ENCODE peak calls at places on chromosome 9, in seven cellular contexts. U is IMR-90, P is H1, O is H9, E is mesenchymal stem cell, B is mesendoderm, J is trophoblast cell. A is an unnamed sample.

GRCh38 chr9:38432922-38433510 is 8.8 kb upstream of the IGFBPL1 start:
- DNase-seq in U (peak; percentile 54), P (no peak), O (no peak), E (peak; percentile 47), B (peak; percentile 66), J (no peak), A (no peak)

GRCh38 chr9:89940625-89941024 is 335.8 kb downstream of the GADD45G start:
- DNase-seq in U (peak; percentile 51), P (no peak), O (no peak), E (peak; percentile 44), B (no peak), J (no peak), A (no peak)

GRCh38 chr9:33851301-33851700 is 34.3 kb downstream of the UBE2R2 start:
- DNase-seq in U (no peak), P (no peak), O (no peak), E (no peak), B (no peak), J (no peak), A (no peak)

GRCh38 chr9:96251451-96251850 is 50.5 kb downstream of the HSD17B3 start:
- DNase-seq in U (no peak), P (no peak), O (no peak), E (no peak), B (no peak), J (no peak), A (no peak)

GRCh38 chr9:119177141-119177540 is 192.1 kb downstream of the BRINP1 start:
- DNase-seq in U (no peak), P (no peak), O (no peak), E (no peak), B (no peak), J (no peak), A (no peak)

GRCh38 chr9:31996331-31996730 is 388.1 kb upstream of the ACO1 start:
- DNase-seq in U (no peak), P (no peak), O (no peak), E (no peak), B (peak; percentile 48), J (no peak), A (no peak)

GRCh38 chr9:89591291-89592200 is 13.3 kb upstream of the GADD45G start:
- DNase-seq in U (no peak), P (no peak), O (no peak), E (no peak), B (no peak), J (no peak), A (no peak)

GRCh38 chr9:106701611-106702010 is 161.4 kb upstream of the ZNF462 start:
- DNase-seq in U (no peak), P (no peak), O (no peak), E (no peak), B (no peak), J (no peak), A (no peak)

GRCh38 chr9:136899196-136899595 is 12.9 kb downstream of the TRAF2 start:
- DNase-seq in U (no peak), P (no peak), O (no peak), E (no peak), B (no peak), J (no peak), A (no peak)

GRCh38 chr9:86521322-86521721 is 167.1 kb upstream of the TUT7 start:
- DNase-seq in U (no peak), P (no peak), O (no peak), E (no peak), B (no peak), J (no peak), A (no peak)

GRCh38 chr9:76018767-76019166 is 128.3 kb downstream of the PCSK5 start:
- DNase-seq in U (no peak), P (no peak), O (no peak), E (no peak), B (peak; percentile 59), J (no peak), A (no peak)

GRCh38 chr9:129868571-129869486 is 33.6 kb downstream of the USP20 start:
- DNase-seq in U (no peak), P (no peak), O (peak; percentile 33), E (no peak), B (no peak), J (no peak), A (no peak)

GRCh38 chr9:98251554-98251953 is 3.9 kb downstream of the TBC1D2 start:
- DNase-seq in U (peak; percentile 77), P (no peak), O (no peak), E (peak; percentile 57), B (no peak), J (no peak), A (no peak)

GRCh38 chr9:71079451-71079850 is 42.0 kb downstream of the TRPM3 start:
- DNase-seq in U (peak; percentile 31), P (no peak), O (no peak), E (no peak), B (no peak), J (no peak), A (no peak)

GRCh38 chr9:135183538-135184153 is 96.2 kb downstream of the OLFM1 start:
- DNase-seq in U (no peak), P (no peak), O (no peak), E (no peak), B (no peak), J (no peak), A (no peak)

GRCh38 chr9:92762781-92763708 is 1.6 kb downstream of the BICD2 start:
- DNase-seq in U (no peak), P (no peak), O (peak; percentile 26), E (no peak), B (no peak), J (no peak), A (no peak)

GRCh38 chr9:112487799-112488345 is 1.2 kb downstream of the KIAA1958 start:
- DNase-seq in U (no peak), P (no peak), O (no peak), E (no peak), B (peak; percentile 36), J (no peak), A (no peak)

GRCh38 chr9:95574176-95574575 is 57.4 kb upstream of the PTCH1 start:
- DNase-seq in U (no peak), P (no peak), O (no peak), E (no peak), B (no peak), J (no peak), A (no peak)

DNA sequence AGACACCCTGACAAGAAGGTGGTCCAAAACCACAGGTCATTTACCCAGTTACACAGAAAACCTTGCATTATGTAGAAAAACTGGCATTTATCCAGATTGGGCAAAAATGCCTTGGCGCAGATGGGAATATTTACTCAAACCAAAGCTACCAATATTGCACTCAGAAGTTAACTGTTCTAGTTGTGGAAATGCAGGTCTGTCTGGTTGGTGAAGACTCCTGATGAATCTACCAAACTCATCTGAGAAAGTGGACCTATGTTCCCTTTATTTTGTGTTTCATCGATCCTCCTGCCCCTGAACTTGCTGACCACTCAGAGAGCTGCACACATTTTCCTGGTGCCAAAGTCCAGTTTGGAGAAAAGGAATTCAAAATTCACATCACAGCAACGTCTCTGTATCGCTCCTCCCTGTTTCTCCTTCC is 85.2 kb upstream of the ALDH1A1 start:
- DNase-seq in U (no peak), P (no peak), O (no peak), E (no peak), B (no peak), J (no peak), A (no peak)
- H2BK5ac ChIP-seq in U (no peak overlapping the region), P (no peak overlapping the region), O (no peak overlapping the region), E (no peak overlapping the region), B (no peak overlapping the region), J (no peak overlapping the region), A (no peak overlapping the region)

DNA sequence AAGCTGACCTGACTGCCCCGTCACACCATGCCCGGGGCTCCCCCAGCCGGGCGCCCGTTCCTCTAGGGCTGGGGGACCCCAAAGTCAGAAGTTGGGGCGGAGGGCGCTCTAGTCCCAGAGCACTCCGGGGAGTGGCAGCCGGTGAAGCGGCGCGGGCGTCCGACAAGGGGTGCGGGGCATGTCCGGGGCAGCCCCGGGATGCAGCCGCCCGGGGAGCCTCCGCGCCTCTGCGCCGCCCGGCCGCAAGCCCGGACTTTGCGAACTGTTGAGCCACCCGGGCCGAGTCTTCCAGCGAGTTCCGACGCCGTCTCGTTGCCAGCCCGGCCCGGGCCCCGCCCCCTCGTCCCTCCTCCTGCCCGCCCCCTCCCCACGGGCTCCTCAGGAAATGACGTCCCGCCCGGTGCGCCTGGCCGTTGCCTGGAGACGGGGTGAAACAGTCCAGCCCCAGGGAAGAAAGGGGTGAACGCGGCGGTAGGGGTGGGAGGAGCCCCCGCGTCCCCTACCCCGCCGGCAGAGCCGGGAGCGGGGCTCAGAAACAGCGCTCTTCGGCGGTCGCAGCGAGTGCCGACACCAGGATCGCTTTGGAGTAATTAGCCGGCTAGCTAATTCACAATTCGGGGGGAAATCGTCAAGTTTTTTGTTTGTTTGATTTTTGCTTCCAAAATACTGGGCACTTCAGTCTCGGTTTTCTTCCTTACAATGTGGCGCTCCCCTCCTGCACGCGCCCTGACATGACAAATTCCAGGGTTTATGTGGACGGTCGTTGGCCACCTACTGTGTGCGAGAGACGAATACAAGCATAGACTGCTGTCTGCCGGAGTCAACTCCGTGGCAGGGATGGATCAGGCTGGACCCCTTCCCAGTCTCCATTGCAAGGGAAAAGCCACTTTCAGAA is at the start of gene WHRN:
- DNase-seq in U (peak; percentile 76), P (peak; percentile 94), O (peak; percentile 97), E (peak; percentile 96), B (peak; percentile 97), J (peak; percentile 90), A (peak; percentile 92)
- H2BK5ac ChIP-seq in U (no peak within 1 kb of the TSS), P (no peak within 1 kb of the TSS), O (no peak within 1 kb of the TSS), E (peak within 1 kb of the TSS; percentile 36), B (no peak within 1 kb of the TSS), J (peak within 1 kb of the TSS; percentile 31), A (no peak within 1 kb of the TSS)

GRCh38 chr9:1457460-1457859 is 407.3 kb downstream of the DMRT2 start:
- DNase-seq in U (no peak), P (no peak), O (no peak), E (no peak), B (no peak), J (no peak), A (no peak)

GRCh38 chr9:1453636-1454035 is 403.5 kb downstream of the DMRT2 start:
- DNase-seq in U (no peak), P (peak; percentile 46), O (no peak), E (no peak), B (peak; percentile 21), J (no peak), A (no peak)

GRCh38 chr9:1456301-1456999 is 406.3 kb downstream of the DMRT2 start:
- DNase-seq in U (no peak), P (no peak), O (no peak), E (no peak), B (no peak), J (no peak), A (no peak)

GRCh38 chr9:1454980-1455367 is 404.8 kb downstream of the DMRT2 start:
- DNase-seq in U (no peak), P (no peak), O (no peak), E (no peak), B (no peak), J (no peak), A (no peak)

GRCh38 chr9:1454211-1454979 is 404.2 kb downstream of the DMRT2 start:
- DNase-seq in U (no peak), P (no peak), O (no peak), E (no peak), B (no peak), J (no peak), A (no peak)
- H2BK5ac ChIP-seq in U (no peak overlapping the region), P (no peak overlapping the region), O (no peak overlapping the region), E (no peak overlapping the region), B (no peak overlapping the region), J (no peak overlapping the region), A (no peak overlapping the region)

DNA sequence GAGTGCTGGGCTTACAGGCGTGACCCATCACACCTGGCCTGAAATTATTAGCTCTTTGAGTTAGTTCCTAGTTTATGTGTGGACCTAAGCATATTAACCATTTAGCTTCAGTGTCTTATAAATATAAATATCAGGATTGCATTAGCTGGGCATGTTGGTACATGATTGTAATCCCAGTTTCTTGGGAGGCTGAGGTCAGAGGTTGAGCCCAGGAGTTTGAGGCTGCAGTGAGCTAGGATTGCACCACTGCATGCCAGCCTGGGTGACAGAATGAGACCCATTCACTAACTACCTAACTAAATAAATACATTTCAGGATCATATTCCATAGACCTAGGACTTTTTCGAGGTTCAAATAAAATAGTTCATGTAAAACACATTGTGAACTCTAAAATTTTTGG is 129.8 kb downstream of the VPS13A start:
- DNase-seq in U (no peak), P (no peak), O (no peak), E (no peak), B (no peak), J (no peak), A (no peak)
- H2BK5ac ChIP-seq in U (peak overlapping the region; percentile 5), P (no peak overlapping the region), O (no peak overlapping the region), E (no peak overlapping the region), B (no peak overlapping the region), J (no peak overlapping the region), A (no peak overlapping the region)

A was measured in neuronal stem cell.